ENCODE peak calls at places on chromosomes 4 and X, in nine cellular contexts. A is MM.1S; V is A549; J is pancreas; O is psoas muscle; M is CD8-positive, alpha-beta memory T cell; Y is suprapubic skin; X is fibroblast of lung; F is thoracic aorta. D is an unnamed sample. For H3K4me1 and H3K9me3, the result is how much of the 10 kb centered on the place peaks cover.

GRCh38 chr4:38782452-38783108 is at the start of gene TLR10:
- DNase-seq in A (peak), V (peak), J (no peak), O (no peak), M (peak), Y (no peak), X (peak), F (no peak), D (peak)

GRCh38 chrX:71994601-71995000 is 84.0 kb downstream of the NHSL2 start:
- DNase-seq in A (no peak), V (no peak), J (no peak), O (no peak), M (no peak), Y (no peak), X (peak), F (no peak), D (no peak)

GRCh38 chr4:136967069-136967468 is 565.2 kb downstream of the PCDH18 start:
- DNase-seq in A (no peak), V (no peak), J (no peak), O (no peak), M (no peak), Y (no peak), X (peak), F (no peak), D (no peak)

GRCh38 chr4:180909279-180909678 is 1333.9 kb upstream of the TENM3 start:
- DNase-seq in A (no peak), V (no peak), J (no peak), O (no peak), M (no peak), Y (no peak), X (no peak), F (no peak), D (peak)

GRCh38 chrX:54413753-54414152 is 26.5 kb upstream of the TSR2 start:
- DNase-seq in A (peak), V (no peak), J (no peak), O (no peak), M (no peak), Y (no peak), X (no peak), F (no peak), D (no peak)

GRCh38 chr4:6372649-6373525 is 99.5 kb downstream of the PPP2R2C start:
- DNase-seq in A (peak), V (peak), J (peak), O (peak), M (no peak), Y (no peak), X (peak), F (no peak), D (peak)

GRCh38 chr4:85725727-85726170 is 250.8 kb downstream of the ARHGAP24 start:
- DNase-seq in A (peak), V (no peak), J (peak), O (peak), M (no peak), Y (no peak), X (no peak), F (no peak), D (no peak)

GRCh38 chrX:31580227-31580626 is 508.4 kb upstream of the FTHL17 start:
- DNase-seq in A (no peak), V (no peak), J (no peak), O (no peak), M (no peak), Y (no peak), X (peak), F (no peak), D (no peak)

GRCh38 chr4:172708184-172708583 is 460.4 kb upstream of the GALNT7 start:
- DNase-seq in A (no peak), V (no peak), J (no peak), O (no peak), M (no peak), Y (no peak), X (no peak), F (no peak), D (no peak)

GRCh38 chr4:21554510-21554909 is 394.1 kb downstream of the KCNIP4 start:
- DNase-seq in A (no peak), V (no peak), J (no peak), O (no peak), M (no peak), Y (no peak), X (no peak), F (no peak), D (no peak)
- H3K4me1 ChIP-seq in A (under half), V (under half), J (under half), O (under half), M (under half), Y (under half), X (under half), F (under half), D (under half)

GRCh38 chrX:2220829-2221567 is 279.8 kb downstream of the DHRSX start:
- DNase-seq in A (no peak), V (no peak), J (no peak), O (no peak), M (no peak), Y (peak), X (no peak), F (no peak), D (no peak)
- H3K9me3 ChIP-seq in A (under half), V (under half), J (under half), O (under half), M (under half), Y (under half), X (under half), F (under half), D (under half)

DNA sequence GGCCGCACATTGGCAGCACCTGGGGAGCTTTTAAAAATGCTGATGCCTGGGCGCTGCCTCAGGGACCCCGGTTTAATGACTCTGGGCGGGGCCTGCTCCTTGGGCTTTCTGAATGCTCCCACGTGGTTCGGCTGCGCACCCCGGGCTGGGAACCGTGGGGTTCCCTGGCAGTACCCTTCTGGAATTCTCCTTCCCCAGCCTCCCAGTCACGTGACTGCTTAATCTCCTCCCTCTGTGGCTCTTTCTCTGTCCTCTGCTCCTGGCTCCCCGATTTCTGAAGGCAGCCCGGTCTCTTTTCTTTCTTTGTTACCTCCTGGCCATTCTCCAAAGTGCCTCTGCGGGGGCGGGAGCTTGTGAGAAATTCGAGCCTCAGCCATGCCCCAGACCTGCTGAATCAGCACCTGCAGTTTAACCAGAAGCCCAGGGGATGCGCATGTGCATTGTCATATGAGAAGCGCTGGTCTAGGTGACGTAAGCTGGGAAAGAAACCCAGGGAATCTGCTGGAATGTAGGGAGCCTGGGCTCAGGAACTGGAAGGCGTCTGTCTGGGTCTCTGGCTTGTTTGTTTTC is 16.6 kb downstream of the CLCN4 start:
- DNase-seq in A (no peak), V (no peak), J (no peak), O (peak), M (no peak), Y (no peak), X (peak), F (no peak), D (peak)
- H3K4me3 ChIP-seq in A (no peak), V (no peak), J (no peak), O (peak), M (no peak), Y (peak), X (no peak), F (no peak), D (no peak)

GRCh38 chrX:97858592-97858991 is 974.9 kb downstream of the RPA4 start:
- DNase-seq in A (no peak), V (no peak), J (no peak), O (no peak), M (no peak), Y (no peak), X (peak), F (no peak), D (no peak)
- H3K4me1 ChIP-seq in A (under half), V (under half), J (under half), O (under half), M (under half), Y (under half), X (under half), F (under half), D (under half)

DNA sequence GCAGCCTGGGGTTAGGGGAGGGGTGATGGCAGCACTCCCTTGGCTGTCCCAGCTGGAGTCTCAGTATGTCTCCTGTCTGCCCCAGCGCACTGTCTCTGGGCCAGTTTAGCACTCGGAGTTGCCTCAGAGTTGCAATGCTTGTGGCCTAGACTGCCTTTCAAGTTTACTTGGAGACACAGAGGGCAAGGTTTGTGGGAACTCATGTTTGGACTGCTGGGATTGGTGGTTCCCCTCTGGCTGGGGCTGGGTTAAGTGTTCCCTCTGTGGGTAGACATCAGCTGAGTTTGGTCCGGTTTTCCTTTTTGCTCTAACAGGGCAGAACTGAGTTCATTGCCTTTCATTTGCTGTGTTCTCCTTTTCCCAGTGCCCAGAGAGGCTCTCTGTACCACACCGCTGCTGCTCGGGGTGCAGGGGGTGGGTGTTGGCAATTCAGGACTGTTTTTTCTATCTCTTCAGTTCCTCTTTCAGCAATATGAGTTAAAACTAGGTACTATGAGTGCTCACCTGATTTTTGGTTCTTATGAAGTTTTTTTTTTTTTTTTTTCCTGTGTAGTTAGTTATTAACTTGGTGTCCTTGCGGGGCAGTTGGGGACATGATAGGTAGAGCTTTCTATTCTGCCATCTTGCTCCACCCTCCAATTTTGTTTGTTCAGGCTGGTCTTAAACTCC is 17.2 kb downstream of the RAB33B start:
- DNase-seq in A (no peak), V (no peak), J (no peak), O (no peak), M (no peak), Y (no peak), X (no peak), F (no peak), D (no peak)
- H3K9me3 ChIP-seq in A (under half), V (under half), J (under half), O (under half), M (under half), Y (under half), X (under half), F (under half), D (under half)

GRCh38 chr4:114626202-114626601 is 27.6 kb downstream of the UGT8 start:
- DNase-seq in A (no peak), V (no peak), J (no peak), O (no peak), M (no peak), Y (no peak), X (no peak), F (no peak), D (no peak)
- H3K4me3 ChIP-seq in A (no peak), V (no peak), J (no peak), O (no peak), M (no peak), Y (no peak), X (no peak), F (no peak), D (no peak)

GRCh38 chr4:140018931-140019618 is 134.9 kb downstream of the MAML3 start:
- DNase-seq in A (no peak), V (no peak), J (no peak), O (no peak), M (no peak), Y (no peak), X (peak), F (no peak), D (no peak)
- H3K4me1 ChIP-seq in A (under half), V (half or more), J (under half), O (under half), M (under half), Y (under half), X (under half), F (under half), D (under half)

D was measured in HAP-1.